ENCODE peak calls at places on chromosomes 3 and 15, in seven cellular contexts. V, D, X, M, Y, I and H are unnamed samples.
A peak's percentile ranks its signal among the peaks of the same experiment; 100 is the strongest.

GRCh38 chr3:29333520-29333919 is 52.6 kb downstream of the RBMS3 start:
- DNase-seq in V (peak; percentile 50), D (no peak), X (no peak), M (no peak), Y (no peak), I (no peak), H (peak; percentile 23)

GRCh38 chr3:161598639-161599038 is 102.0 kb downstream of the OTOL1 start:
- DNase-seq in V (no peak), D (no peak), X (no peak), M (no peak), Y (no peak), I (no peak), H (no peak)

GRCh38 chr3:140186421-140186920 is 251.5 kb downstream of the CLSTN2 start:
- DNase-seq in V (peak; percentile 66), D (no peak), X (no peak), M (peak; percentile 79), Y (no peak), I (no peak), H (peak; percentile 45)

GRCh38 chr3:68876112-68876713 is 56.1 kb downstream of the TAFA4 start:
- DNase-seq in V (peak; percentile 85), D (peak; percentile 73), X (peak; percentile 65), M (peak; percentile 58), Y (no peak), I (no peak), H (peak; percentile 74)

GRCh38 chr15:99616773-99617342 is 51.1 kb downstream of the MEF2A start:
- DNase-seq in V (no peak), D (no peak), X (no peak), M (no peak), Y (no peak), I (no peak), H (no peak)

GRCh38 chr15:90664650-90665287 is 52.4 kb upstream of the BLM start:
- DNase-seq in V (peak; percentile 58), D (peak; percentile 28), X (no peak), M (peak; percentile 34), Y (peak; percentile 72), I (peak; percentile 47), H (peak; percentile 11)

GRCh38 chr3:161413127-161413854 is 42.0 kb upstream of the SPTSSB start:
- DNase-seq in V (peak; percentile 62), D (peak; percentile 66), X (no peak), M (peak; percentile 34), Y (peak; percentile 73), I (peak; percentile 9), H (no peak)

GRCh38 chr3:19932422-19932821 is 1.6 kb downstream of the EFHB start:
- DNase-seq in V (no peak), D (no peak), X (no peak), M (no peak), Y (no peak), I (no peak), H (no peak)

GRCh38 chr3:179513867-179514266 is 48.9 kb upstream of the ACTL6A start:
- DNase-seq in V (peak; percentile 13), D (no peak), X (no peak), M (peak; percentile 23), Y (no peak), I (no peak), H (peak; percentile 38)

GRCh38 chr15:64731012-64731806 is 44.2 kb downstream of the RBPMS2 start:
- DNase-seq in V (peak; percentile 79), D (peak; percentile 67), X (peak; percentile 85), M (peak; percentile 53), Y (peak; percentile 95), I (peak; percentile 83), H (peak; percentile 86)

GRCh38 chr3:188792788-188793187 is 379.0 kb upstream of the TPRG1 start:
- DNase-seq in V (no peak), D (no peak), X (no peak), M (peak; percentile 39), Y (no peak), I (no peak), H (no peak)

GRCh38 chr3:26484140-26484539 is 138.4 kb upstream of the LRRC3B start:
- DNase-seq in V (no peak), D (no peak), X (peak; percentile 49), M (peak; percentile 0), Y (no peak), I (no peak), H (peak; percentile 42)

GRCh38 chr3:196406806-196407470 is 25.3 kb downstream of the UBXN7 start:
- DNase-seq in V (peak; percentile 79), D (no peak), X (no peak), M (peak; percentile 68), Y (no peak), I (peak; percentile 30), H (no peak)

GRCh38 chr3:94179059-94179458 is 116.2 kb downstream of the NSUN3 start:
- DNase-seq in V (no peak), D (no peak), X (no peak), M (no peak), Y (no peak), I (no peak), H (no peak)

GRCh38 chr3:155352900-155353490 is 59.5 kb upstream of the STRIT1 start:
- DNase-seq in V (peak; percentile 57), D (peak; percentile 29), X (no peak), M (no peak), Y (no peak), I (no peak), H (peak; percentile 48)

GRCh38 chr15:39287322-39288195 is 293.3 kb upstream of the THBS1 start:
- DNase-seq in V (peak; percentile 65), D (peak; percentile 72), X (no peak), M (peak; percentile 34), Y (no peak), I (no peak), H (peak; percentile 61)

DNA sequence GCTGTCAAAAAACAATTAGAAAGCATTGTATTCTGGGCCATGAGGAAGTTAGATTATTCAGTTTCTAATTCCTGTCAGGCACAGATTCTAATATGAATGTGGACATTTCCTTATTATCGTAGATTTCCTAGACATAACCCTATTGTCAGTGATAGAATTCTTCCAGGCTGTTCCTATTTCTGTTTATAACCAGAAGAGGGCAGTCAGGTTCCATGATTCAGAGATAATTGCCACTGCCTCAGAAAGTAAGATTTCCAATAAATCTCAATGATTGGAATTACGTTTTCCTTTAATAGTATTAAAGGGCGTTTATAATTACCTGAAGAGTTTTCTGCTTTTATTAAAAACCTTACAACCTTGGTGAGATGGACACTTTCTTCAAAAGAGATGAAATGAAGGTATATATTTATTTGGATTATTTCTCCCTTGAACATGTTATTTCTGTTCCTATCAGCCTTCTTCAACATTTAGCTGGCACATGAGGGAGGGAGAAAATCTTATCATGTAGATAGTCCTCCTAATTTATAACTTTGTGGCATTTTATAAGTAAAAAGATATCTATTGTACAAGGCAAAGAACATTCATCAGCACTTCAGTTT is 439.2 kb downstream of the MCTP2 start:
- DNase-seq in V (peak; percentile 69), D (peak; percentile 84), X (peak; percentile 30), M (peak; percentile 37), Y (no peak), I (no peak), H (peak; percentile 66)
- H3K4me3 ChIP-seq in V (no peak overlapping the region), D (no peak overlapping the region), X (no peak overlapping the region), M (no peak overlapping the region), Y (no peak overlapping the region), I (no peak overlapping the region), H (no peak overlapping the region)

GRCh38 chr3:137641879-137642278 is 122.2 kb upstream of the SOX14 start:
- DNase-seq in V (no peak), D (no peak), X (no peak), M (no peak), Y (no peak), I (no peak), H (no peak)
- H3K4me3 ChIP-seq in V (no peak overlapping the region), D (no peak overlapping the region), X (no peak overlapping the region), M (no peak overlapping the region), Y (no peak overlapping the region), I (no peak overlapping the region), H (no peak overlapping the region)

GRCh38 chr15:52789601-52790165 is 453 bp downstream of the ONECUT1 start:
- DNase-seq in V (no peak), D (no peak), X (no peak), M (no peak), Y (peak; percentile 69), I (no peak), H (no peak)
- H3K4me3 ChIP-seq in V (peak overlapping the region; percentile 41), D (no peak overlapping the region), X (peak overlapping the region; percentile 61), M (peak overlapping the region; percentile 44), Y (peak overlapping the region; percentile 61), I (peak overlapping the region; percentile 67), H (peak overlapping the region; percentile 39)

DNA sequence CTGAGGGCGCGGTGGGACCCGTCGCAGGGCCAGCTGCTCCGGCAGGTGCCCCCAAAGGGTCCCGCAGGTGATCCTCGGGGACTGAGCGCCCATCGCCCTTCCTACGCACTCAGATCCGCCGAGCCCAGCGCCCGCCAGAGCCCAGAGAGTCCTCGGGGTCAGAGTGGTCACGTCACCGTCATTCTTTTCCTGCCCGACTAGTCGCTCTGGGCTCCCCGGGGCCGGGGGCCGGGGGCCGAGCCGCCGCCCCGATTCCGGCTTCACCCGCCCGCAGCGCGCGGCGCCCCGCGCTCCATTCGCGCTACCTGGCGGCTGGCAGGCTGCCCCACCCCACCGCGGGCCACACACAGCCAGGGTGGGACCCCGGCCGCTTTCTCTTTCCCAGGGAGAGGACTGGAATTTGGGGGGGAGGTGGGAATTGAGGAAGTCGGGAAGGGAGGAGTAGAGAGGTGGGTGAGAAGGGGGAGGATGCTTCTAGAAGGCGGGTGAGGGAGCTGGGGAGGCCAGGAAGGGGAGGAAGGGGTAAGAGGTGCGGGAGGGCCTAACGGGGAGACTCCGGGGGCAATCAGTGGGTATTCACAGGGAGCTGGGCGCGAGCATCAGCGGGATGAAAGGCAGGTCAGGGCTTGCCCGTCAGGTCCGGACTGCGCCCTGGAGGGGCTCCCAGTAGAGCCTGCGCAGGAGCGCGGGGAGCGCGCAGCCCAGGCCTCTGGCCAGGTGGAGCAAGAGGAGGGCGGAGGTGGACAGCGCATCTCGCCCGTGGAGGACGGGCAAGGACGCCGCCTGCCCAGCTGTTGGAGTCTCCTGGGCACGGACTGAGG is 36.0 kb upstream of the EPHB3 start:
- DNase-seq in V (no peak), D (no peak), X (peak; percentile 71), M (no peak), Y (peak; percentile 70), I (peak; percentile 77), H (peak; percentile 56)
- H3K4me3 ChIP-seq in V (peak overlapping the region; percentile 35), D (peak overlapping the region; percentile 10), X (peak overlapping the region; percentile 59), M (peak overlapping the region; percentile 35), Y (peak overlapping the region; percentile 52), I (peak overlapping the region; percentile 69), H (peak overlapping the region; percentile 52)